ENCODE peak calls at places on chromosome 1, in four cellular contexts. C is effector memory CD8-positive, alpha-beta T cell; W is type B pancreatic cell; Q is nephron progenitor cell. P is an unnamed sample.

GRCh38 chr1:228471762-228472398 is 15.3 kb upstream of the RNF187 start:
- DNase-seq in W (no peak), Q (no peak), C (no peak), P (no peak)

GRCh38 chr1:204408074-204408507 is 3.5 kb downstream of the PPP1R15B start:
- DNase-seq in Q (no peak), W (no peak), C (no peak), P (no peak)

GRCh38 chr1:29249170-29249691 is 12.9 kb downstream of the PTPRU start:
- DNase-seq in Q (peak), W (no peak), C (no peak), P (no peak)

GRCh38 chr1:17176306-17177061 is 28.4 kb upstream of the PADI1 start:
- DNase-seq in W (peak), C (no peak), Q (no peak), P (no peak)

GRCh38 chr1:163844393-163844948 is 522.7 kb downstream of the NUF2 start:
- DNase-seq in Q (no peak), C (no peak), W (no peak), P (no peak)

GRCh38 chr1:108663074-108663473 is 2.2 kb upstream of the HENMT1 start:
- DNase-seq in W (no peak), C (no peak), Q (no peak), P (no peak)

GRCh38 chr1:60904079-60904852 is 178.1 kb upstream of the NFIA start:
- DNase-seq in Q (no peak), C (no peak), W (no peak), P (no peak)

GRCh38 chr1:83641828-83642443 is 357.0 kb downstream of the TTLL7 start:
- DNase-seq in W (no peak), C (no peak), Q (no peak), P (no peak)

GRCh38 chr1:211723273-211723672 is 47.9 kb upstream of the NEK2 start:
- DNase-seq in W (no peak), C (no peak), Q (no peak), P (no peak)

GRCh38 chr1:3730556-3731247 is 21.5 kb upstream of the CCDC27 start:
- DNase-seq in C (no peak), W (no peak), Q (no peak), P (no peak)

GRCh38 chr1:66446261-66447001 is 87.5 kb upstream of the SGIP1 start:
- DNase-seq in W (no peak), C (peak), Q (peak), P (peak)

GRCh38 chr1:17826165-17826488 is 71.0 kb downstream of the ACTL8 start:
- DNase-seq in Q (peak), W (no peak), C (no peak), P (no peak)

GRCh38 chr1:46587072-46587471 is 17.0 kb downstream of the MKNK1 start:
- DNase-seq in Q (no peak), C (no peak), W (no peak), P (no peak)

GRCh38 chr1:231872461-231872910 is 245.9 kb downstream of the DISC1 start:
- DNase-seq in C (no peak), W (no peak), Q (no peak), P (no peak)

GRCh38 chr1:1246230-1246600 is 307 bp downstream of the C1QTNF12 start:
- DNase-seq in C (no peak), Q (no peak), W (no peak), P (no peak)

GRCh38 chr1:19344372-19344810 is 32.3 kb downstream of the SLC66A1 start:
- DNase-seq in C (peak), W (no peak), Q (peak), P (peak)

GRCh38 chr1:210405316-210405715 is 76.6 kb downstream of the HHAT start:
- DNase-seq in W (no peak), Q (no peak), C (no peak), P (no peak)

GRCh38 chr1:197471248-197472035 is 203.4 kb downstream of the CRB1 start:
- DNase-seq in W (no peak), Q (no peak), C (no peak), P (no peak)

GRCh38 chr1:213661346-213661745 is 326.4 kb upstream of the PROX1 start:
- DNase-seq in W (no peak), C (no peak), Q (no peak), P (no peak)

GRCh38 chr1:11930571-11931445 is 3.7 kb upstream of the PLOD1 start:
- DNase-seq in Q (no peak), C (no peak), W (no peak), P (no peak)

GRCh38 chr1:9561429-9561828 is 22.2 kb downstream of the SLC25A33 start:
- DNase-seq in W (no peak), C (no peak), Q (no peak), P (no peak)

GRCh38 chr1:229953736-229954326 is 113.2 kb upstream of the GALNT2 start:
- DNase-seq in Q (no peak), C (no peak), W (no peak), P (no peak)

GRCh38 chr1:231748744-231749143 is 122.2 kb downstream of the DISC1 start:
- DNase-seq in Q (no peak), W (no peak), C (no peak), P (no peak)

GRCh38 chr1:42962641-42963377 is 4.1 kb upstream of the SLC2A1 start:
- DNase-seq in W (no peak), Q (peak), C (no peak), P (no peak)

GRCh38 chr1:21631944-21632887 is 36.9 kb downstream of the RAP1GAP start:
- DNase-seq in Q (no peak), C (no peak), W (no peak), P (no peak)

GRCh38 chr1:206540044-206540758 is 32.9 kb downstream of the RASSF5 start:
- DNase-seq in Q (no peak), C (no peak), W (no peak), P (no peak)

GRCh38 chr1:109740615-109741373 is at the start of gene GSTM3:
- DNase-seq in Q (no peak), W (no peak), C (no peak), P (no peak)

GRCh38 chr1:162265983-162266382 is 110.7 kb downstream of the SPATA46 start:
- DNase-seq in C (no peak), W (no peak), Q (no peak), P (no peak)

GRCh38 chr1:121444096-121444495 is 259.3 kb downstream of the SRGAP2C start:
- DNase-seq in Q (no peak), C (no peak), W (no peak), P (no peak)

GRCh38 chr1:80194221-80194620 is 1187.7 kb upstream of the ADGRL4 start:
- DNase-seq in Q (no peak), C (no peak), W (no peak), P (no peak)

GRCh38 chr1:108000620-108001105 is 35.7 kb upstream of the VAV3 start:
- DNase-seq in C (no peak), Q (no peak), W (no peak), P (no peak)

GRCh38 chr1:116129537-116129936 is 18.3 kb downstream of the MAB21L3 start:
- DNase-seq in Q (no peak), C (no peak), W (no peak), P (no peak)

GRCh38 chr1:167161762-167162161 is 58.9 kb upstream of the POU2F1 start:
- DNase-seq in C (no peak), W (no peak), Q (no peak), P (no peak)